ENCODE peak calls at places on chromosomes 13 and 19, in six cellular contexts. D is T-helper 1 cell, S is naive B cell, K is IMR-90, I is tibial artery, X is activated T-cell treated with anti-CD3 and anti-CD28 coated beads for 24 hours. H is an unnamed sample.

GRCh38 chr13:48233097-48233885 is at the start of gene ITM2B:
- DNase-seq in K (peak; percentile 65), X (peak; percentile 51), D (peak; percentile 55), S (peak; percentile 55), I (peak; percentile 57), H (peak; percentile 75)

GRCh38 chr13:29362849-29363604 is 232.5 kb downstream of the SLC7A1 start:
- DNase-seq in S (peak; percentile 29), X (peak; percentile 4), I (no peak), D (no peak), K (peak; percentile 44), H (peak; percentile 81)

GRCh38 chr19:40803857-40804782 is 5.1 kb downstream of the EGLN2 start:
- DNase-seq in X (no peak), I (no peak), S (peak; percentile 85), D (peak; percentile 52), K (no peak), H (no peak)

GRCh38 chr19:50723069-50723468 is at the start of gene CLEC11A:
- DNase-seq in S (no peak), X (no peak), K (peak; percentile 80), I (peak; percentile 62), D (no peak), H (peak; percentile 27)

GRCh38 chr13:40452741-40453665 is 213.4 kb downstream of the FOXO1 start:
- DNase-seq in S (no peak), I (no peak), D (no peak), K (peak; percentile 8), X (no peak), H (no peak)

GRCh38 chr13:44335463-44335862 is 38.2 kb upstream of the SERP2 start:
- DNase-seq in D (no peak), X (no peak), I (no peak), S (no peak), K (no peak), H (no peak)

GRCh38 chr19:17086811-17087210 is 11.2 kb downstream of the MYO9B start:
- DNase-seq in K (peak; percentile 10), D (no peak), S (no peak), X (no peak), I (no peak), H (no peak)

GRCh38 chr19:2240881-2241760 is 4.5 kb downstream of the SF3A2 start:
- DNase-seq in D (no peak), S (no peak), I (no peak), K (no peak), X (no peak), H (no peak)

GRCh38 chr13:101514100-101514499 is 61.6 kb downstream of the ITGBL1 start:
- DNase-seq in K (no peak), X (no peak), D (no peak), I (no peak), S (no peak), H (no peak)

GRCh38 chr13:27403252-27403678 is 21.2 kb upstream of the GTF3A start:
- DNase-seq in D (no peak), S (no peak), X (no peak), I (no peak), K (peak; percentile 65), H (peak; percentile 65)

GRCh38 chr13:32894589-32895001 is 121.6 kb upstream of the KL start:
- DNase-seq in S (no peak), K (peak; percentile 74), X (no peak), I (no peak), D (no peak), H (no peak)

GRCh38 chr13:45316210-45316799 is 24.7 kb downstream of the TPT1 start:
- DNase-seq in I (no peak), K (no peak), X (no peak), S (no peak), D (no peak), H (no peak)

GRCh38 chr13:45441633-45442032 is 23.1 kb upstream of the COG3 start:
- DNase-seq in D (no peak), K (peak; percentile 10), I (no peak), S (no peak), X (no peak), H (no peak)

GRCh38 chr19:54561840-54562239 is 11.8 kb upstream of the LILRA2 start:
- DNase-seq in K (no peak), S (no peak), X (no peak), D (no peak), I (no peak), H (no peak)

GRCh38 chr13:100710176-100710575 is 35.6 kb upstream of the TMTC4 start:
- DNase-seq in K (no peak), D (no peak), X (no peak), I (no peak), S (no peak), H (no peak)

GRCh38 chr13:96141032-96141431 is 51.1 kb downstream of the HS6ST3 start:
- DNase-seq in K (peak; percentile 2), I (no peak), S (no peak), X (no peak), D (no peak), H (no peak)

GRCh38 chr13:24145231-24145630 is 15.3 kb upstream of the SPATA13 start:
- DNase-seq in S (no peak), I (no peak), D (no peak), K (no peak), X (no peak), H (no peak)